ENCODE peak calls at places on chromosome 1, in seven cellular contexts. One of them, this sample, is unnamed.

GRCh38 chr1:169363046-169363756 is 4.4 kb downstream of the NME7 start:
- DNase-seq in lower lobe of right lung: no peak
- DNase-seq in AG04450: peak; percentile 71
- DNase-seq in cardiac muscle cell: no peak
- DNase-seq in CD4-positive, alpha-beta memory T cell: no peak
- DNase-seq in astrocyte: peak; percentile 96
- DNase-seq in H9: no peak
- DNase-seq in this sample: peak; percentile 51

GRCh38 chr1:91731815-91732214 is 154.1 kb downstream of the TGFBR3 start:
- DNase-seq in lower lobe of right lung: no peak
- DNase-seq in AG04450: no peak
- DNase-seq in cardiac muscle cell: no peak
- DNase-seq in CD4-positive, alpha-beta memory T cell: peak; percentile 12
- DNase-seq in astrocyte: peak; percentile 69
- DNase-seq in H9: no peak
- DNase-seq in this sample: no peak

GRCh38 chr1:160550572-160551034 is 27.5 kb upstream of the SLAMF6 start:
- DNase-seq in lower lobe of right lung: peak; percentile 62
- DNase-seq in AG04450: no peak
- DNase-seq in cardiac muscle cell: no peak
- DNase-seq in CD4-positive, alpha-beta memory T cell: peak; percentile 54
- DNase-seq in astrocyte: no peak
- DNase-seq in H9: peak; percentile 68
- DNase-seq in this sample: no peak

GRCh38 chr1:151612506-151613274 is 840 bp downstream of the SNX27 start:
- DNase-seq in lower lobe of right lung: peak; percentile 59
- DNase-seq in AG04450: no peak
- DNase-seq in cardiac muscle cell: peak; percentile 35
- DNase-seq in CD4-positive, alpha-beta memory T cell: peak; percentile 6
- DNase-seq in astrocyte: peak; percentile 14
- DNase-seq in H9: peak; percentile 46
- DNase-seq in this sample: no peak

GRCh38 chr1:200258447-200259375 is 151.1 kb downstream of the ZNF281 start:
- DNase-seq in lower lobe of right lung: no peak
- DNase-seq in AG04450: no peak
- DNase-seq in cardiac muscle cell: no peak
- DNase-seq in CD4-positive, alpha-beta memory T cell: no peak
- DNase-seq in astrocyte: no peak
- DNase-seq in H9: no peak
- DNase-seq in this sample: no peak

GRCh38 chr1:221925947-221926346 is 184.1 kb upstream of the DUSP10 start:
- DNase-seq in lower lobe of right lung: no peak
- DNase-seq in AG04450: no peak
- DNase-seq in cardiac muscle cell: no peak
- DNase-seq in CD4-positive, alpha-beta memory T cell: no peak
- DNase-seq in astrocyte: no peak
- DNase-seq in H9: no peak
- DNase-seq in this sample: no peak

GRCh38 chr1:30058966-30059365 is 664.4 kb downstream of the MATN1 start:
- DNase-seq in lower lobe of right lung: no peak
- DNase-seq in AG04450: peak; percentile 84
- DNase-seq in cardiac muscle cell: no peak
- DNase-seq in CD4-positive, alpha-beta memory T cell: no peak
- DNase-seq in astrocyte: peak; percentile 80
- DNase-seq in H9: no peak
- DNase-seq in this sample: peak; percentile 73

GRCh38 chr1:165943198-165943597 is 115.8 kb downstream of the UCK2 start:
- DNase-seq in lower lobe of right lung: no peak
- DNase-seq in AG04450: no peak
- DNase-seq in cardiac muscle cell: no peak
- DNase-seq in CD4-positive, alpha-beta memory T cell: no peak
- DNase-seq in astrocyte: no peak
- DNase-seq in H9: no peak
- DNase-seq in this sample: no peak

GRCh38 chr1:213622365-213623087 is 365.2 kb upstream of the PROX1 start:
- DNase-seq in lower lobe of right lung: no peak
- DNase-seq in AG04450: no peak
- DNase-seq in cardiac muscle cell: peak; percentile 17
- DNase-seq in CD4-positive, alpha-beta memory T cell: no peak
- DNase-seq in astrocyte: no peak
- DNase-seq in H9: no peak
- DNase-seq in this sample: no peak

GRCh38 chr1:212261361-212261929 is 23.8 kb upstream of the PPP2R5A start:
- DNase-seq in lower lobe of right lung: no peak
- DNase-seq in AG04450: no peak
- DNase-seq in cardiac muscle cell: no peak
- DNase-seq in CD4-positive, alpha-beta memory T cell: no peak
- DNase-seq in astrocyte: no peak
- DNase-seq in H9: no peak
- DNase-seq in this sample: no peak

GRCh38 chr1:27773732-27774445 is 870 bp downstream of the STX12 start:
- DNase-seq in lower lobe of right lung: no peak
- DNase-seq in AG04450: no peak
- DNase-seq in cardiac muscle cell: no peak
- DNase-seq in CD4-positive, alpha-beta memory T cell: peak; percentile 29
- DNase-seq in astrocyte: peak; percentile 43
- DNase-seq in H9: no peak
- DNase-seq in this sample: no peak

GRCh38 chr1:3940081-3940755 is 40.1 kb upstream of the C1orf174 start:
- DNase-seq in lower lobe of right lung: no peak
- DNase-seq in AG04450: no peak
- DNase-seq in cardiac muscle cell: no peak
- DNase-seq in CD4-positive, alpha-beta memory T cell: no peak
- DNase-seq in astrocyte: no peak
- DNase-seq in H9: no peak
- DNase-seq in this sample: no peak

GRCh38 chr1:223135176-223135575 is 7.9 kb downstream of the TLR5 start:
- DNase-seq in lower lobe of right lung: no peak
- DNase-seq in AG04450: no peak
- DNase-seq in cardiac muscle cell: no peak
- DNase-seq in CD4-positive, alpha-beta memory T cell: no peak
- DNase-seq in astrocyte: peak; percentile 76
- DNase-seq in H9: no peak
- DNase-seq in this sample: peak; percentile 44

GRCh38 chr1:162062542-162063015 is 6.9 kb upstream of the NOS1AP start:
- DNase-seq in lower lobe of right lung: no peak
- DNase-seq in AG04450: peak; percentile 21
- DNase-seq in cardiac muscle cell: peak; percentile 28
- DNase-seq in CD4-positive, alpha-beta memory T cell: no peak
- DNase-seq in astrocyte: peak; percentile 88
- DNase-seq in H9: no peak
- DNase-seq in this sample: no peak

GRCh38 chr1:97094257-97094972 is 372.8 kb downstream of the PTBP2 start:
- DNase-seq in lower lobe of right lung: no peak
- DNase-seq in AG04450: peak; percentile 50
- DNase-seq in cardiac muscle cell: no peak
- DNase-seq in CD4-positive, alpha-beta memory T cell: no peak
- DNase-seq in astrocyte: peak; percentile 98
- DNase-seq in H9: no peak
- DNase-seq in this sample: peak; percentile 83

GRCh38 chr1:172430128-172430454 is 9.6 kb downstream of the C1orf105 start:
- DNase-seq in lower lobe of right lung: no peak
- DNase-seq in AG04450: no peak
- DNase-seq in cardiac muscle cell: no peak
- DNase-seq in CD4-positive, alpha-beta memory T cell: no peak
- DNase-seq in astrocyte: no peak
- DNase-seq in H9: no peak
- DNase-seq in this sample: no peak

GRCh38 chr1:207835958-207836357 is 75.0 kb downstream of the CD34 start:
- DNase-seq in lower lobe of right lung: no peak
- DNase-seq in AG04450: no peak
- DNase-seq in cardiac muscle cell: no peak
- DNase-seq in CD4-positive, alpha-beta memory T cell: no peak
- DNase-seq in astrocyte: no peak
- DNase-seq in H9: no peak
- DNase-seq in this sample: no peak

GRCh38 chr1:207836616-207837352 is 74.1 kb downstream of the CD34 start:
- DNase-seq in lower lobe of right lung: no peak
- DNase-seq in AG04450: no peak
- DNase-seq in cardiac muscle cell: no peak
- DNase-seq in CD4-positive, alpha-beta memory T cell: no peak
- DNase-seq in astrocyte: no peak
- DNase-seq in H9: no peak
- DNase-seq in this sample: no peak

GRCh38 chr1:207839083-207839413 is 71.9 kb downstream of the CD34 start:
- DNase-seq in lower lobe of right lung: no peak
- DNase-seq in AG04450: no peak
- DNase-seq in cardiac muscle cell: no peak
- DNase-seq in CD4-positive, alpha-beta memory T cell: no peak
- DNase-seq in astrocyte: no peak
- DNase-seq in H9: no peak
- DNase-seq in this sample: no peak

GRCh38 chr1:207840380-207840779 is 70.5 kb downstream of the CD34 start:
- DNase-seq in lower lobe of right lung: no peak
- DNase-seq in AG04450: no peak
- DNase-seq in cardiac muscle cell: no peak
- DNase-seq in CD4-positive, alpha-beta memory T cell: no peak
- DNase-seq in astrocyte: no peak
- DNase-seq in H9: no peak
- DNase-seq in this sample: no peak

GRCh38 chr1:207838156-207839082 is 72.5 kb downstream of the CD34 start:
- DNase-seq in lower lobe of right lung: no peak
- DNase-seq in AG04450: no peak
- DNase-seq in cardiac muscle cell: no peak
- DNase-seq in CD4-positive, alpha-beta memory T cell: no peak
- DNase-seq in astrocyte: no peak
- DNase-seq in H9: no peak
- DNase-seq in this sample: no peak
- H3K27ac ChIP-seq in lower lobe of right lung: no peak overlapping the region
- H3K27ac ChIP-seq in AG04450: no peak overlapping the region
- H3K27ac ChIP-seq in cardiac muscle cell: no peak overlapping the region
- H3K27ac ChIP-seq in CD4-positive, alpha-beta memory T cell: no peak overlapping the region
- H3K27ac ChIP-seq in astrocyte: no peak overlapping the region
- H3K27ac ChIP-seq in H9: no peak overlapping the region
- H3K27ac ChIP-seq in this sample: peak overlapping the region; percentile 2

GRCh38 chr1:229101475-229101874 is 169.4 kb upstream of the RAB4A start:
- DNase-seq in lower lobe of right lung: no peak
- DNase-seq in AG04450: no peak
- DNase-seq in cardiac muscle cell: no peak
- DNase-seq in CD4-positive, alpha-beta memory T cell: no peak
- DNase-seq in astrocyte: no peak
- DNase-seq in H9: no peak
- DNase-seq in this sample: no peak
- H3K27ac ChIP-seq in lower lobe of right lung: no peak overlapping the region
- H3K27ac ChIP-seq in AG04450: no peak overlapping the region
- H3K27ac ChIP-seq in cardiac muscle cell: no peak overlapping the region
- H3K27ac ChIP-seq in CD4-positive, alpha-beta memory T cell: no peak overlapping the region
- H3K27ac ChIP-seq in astrocyte: no peak overlapping the region
- H3K27ac ChIP-seq in H9: no peak overlapping the region
- H3K27ac ChIP-seq in this sample: no peak overlapping the region

GRCh38 chr1:22363403-22364325 is 88.0 kb upstream of the ZBTB40 start:
- DNase-seq in lower lobe of right lung: peak; percentile 41
- DNase-seq in AG04450: no peak
- DNase-seq in cardiac muscle cell: no peak
- DNase-seq in CD4-positive, alpha-beta memory T cell: no peak
- DNase-seq in astrocyte: no peak
- DNase-seq in H9: no peak
- DNase-seq in this sample: no peak
- H3K27ac ChIP-seq in lower lobe of right lung: no peak overlapping the region
- H3K27ac ChIP-seq in AG04450: no peak overlapping the region
- H3K27ac ChIP-seq in cardiac muscle cell: no peak overlapping the region
- H3K27ac ChIP-seq in CD4-positive, alpha-beta memory T cell: no peak overlapping the region
- H3K27ac ChIP-seq in astrocyte: no peak overlapping the region
- H3K27ac ChIP-seq in H9: no peak overlapping the region
- H3K27ac ChIP-seq in this sample: no peak overlapping the region

GRCh38 chr1:198918920-198919319 is 280.1 kb downstream of the PTPRC start:
- DNase-seq in lower lobe of right lung: no peak
- DNase-seq in AG04450: no peak
- DNase-seq in cardiac muscle cell: no peak
- DNase-seq in CD4-positive, alpha-beta memory T cell: no peak
- DNase-seq in astrocyte: no peak
- DNase-seq in H9: no peak
- DNase-seq in this sample: no peak
- H3K27ac ChIP-seq in lower lobe of right lung: peak overlapping the region; percentile 31
- H3K27ac ChIP-seq in AG04450: no peak overlapping the region
- H3K27ac ChIP-seq in cardiac muscle cell: no peak overlapping the region
- H3K27ac ChIP-seq in CD4-positive, alpha-beta memory T cell: no peak overlapping the region
- H3K27ac ChIP-seq in astrocyte: no peak overlapping the region
- H3K27ac ChIP-seq in H9: no peak overlapping the region
- H3K27ac ChIP-seq in this sample: peak overlapping the region; percentile 40

This sample was measured in epithelial cell of prostate.